ENCODE peak calls at places on chromosome 18, in seven cellular contexts. One of them, this sample, is unnamed.

GRCh38 chr18:42231796-42232195 is 276.8 kb downstream of the PIK3C3 start:
- DNase-seq in IMR-90: no peak
- DNase-seq in posterior vena cava: no peak
- DNase-seq in neural progenitor cell: no peak
- DNase-seq in mucosa of gallbladder: no peak
- DNase-seq in activated T-helper 1 cell treated with anti-CD3 and anti-CD28 coated beads, Interleukin-12 subunit alpha, Interleukin-12 subunit beta, Interleukin-2, Interleukin-4 antibody, amounts not matched to agents 30 ng/mL and 10 ng/mL and 1 ng/mL, durations not matched to agents 14 hours and 24 hours and 36 hours: no peak
- DNase-seq in CD4-positive, CD25-positive, alpha-beta regulatory T cell: no peak
- DNase-seq in this sample: no peak

GRCh38 chr18:45014047-45014501 is 333.4 kb downstream of the SETBP1 start:
- DNase-seq in mucosa of gallbladder: peak
- DNase-seq in posterior vena cava: no peak
- DNase-seq in activated T-helper 1 cell treated with anti-CD3 and anti-CD28 coated beads, Interleukin-12 subunit alpha, Interleukin-12 subunit beta, Interleukin-2, Interleukin-4 antibody, amounts not matched to agents 30 ng/mL and 10 ng/mL and 1 ng/mL, durations not matched to agents 14 hours and 24 hours and 36 hours: no peak
- DNase-seq in CD4-positive, CD25-positive, alpha-beta regulatory T cell: no peak
- DNase-seq in neural progenitor cell: peak
- DNase-seq in IMR-90: peak
- DNase-seq in this sample: peak

GRCh38 chr18:22363867-22364463 is 53.8 kb downstream of the CTAGE1 start:
- DNase-seq in mucosa of gallbladder: no peak
- DNase-seq in CD4-positive, CD25-positive, alpha-beta regulatory T cell: no peak
- DNase-seq in posterior vena cava: no peak
- DNase-seq in neural progenitor cell: no peak
- DNase-seq in activated T-helper 1 cell treated with anti-CD3 and anti-CD28 coated beads, Interleukin-12 subunit alpha, Interleukin-12 subunit beta, Interleukin-2, Interleukin-4 antibody, amounts not matched to agents 30 ng/mL and 10 ng/mL and 1 ng/mL, durations not matched to agents 14 hours and 24 hours and 36 hours: no peak
- DNase-seq in IMR-90: peak
- DNase-seq in this sample: peak

GRCh38 chr18:78627546-78628315 is 351.9 kb upstream of the SALL3 start:
- DNase-seq in CD4-positive, CD25-positive, alpha-beta regulatory T cell: no peak
- DNase-seq in IMR-90: no peak
- DNase-seq in neural progenitor cell: no peak
- DNase-seq in posterior vena cava: peak
- DNase-seq in activated T-helper 1 cell treated with anti-CD3 and anti-CD28 coated beads, Interleukin-12 subunit alpha, Interleukin-12 subunit beta, Interleukin-2, Interleukin-4 antibody, amounts not matched to agents 30 ng/mL and 10 ng/mL and 1 ng/mL, durations not matched to agents 14 hours and 24 hours and 36 hours: no peak
- DNase-seq in mucosa of gallbladder: no peak
- DNase-seq in this sample: no peak

GRCh38 chr18:3511980-3512379 is 62.0 kb downstream of the TGIF1 start:
- DNase-seq in neural progenitor cell: no peak
- DNase-seq in activated T-helper 1 cell treated with anti-CD3 and anti-CD28 coated beads, Interleukin-12 subunit alpha, Interleukin-12 subunit beta, Interleukin-2, Interleukin-4 antibody, amounts not matched to agents 30 ng/mL and 10 ng/mL and 1 ng/mL, durations not matched to agents 14 hours and 24 hours and 36 hours: no peak
- DNase-seq in mucosa of gallbladder: no peak
- DNase-seq in CD4-positive, CD25-positive, alpha-beta regulatory T cell: peak
- DNase-seq in posterior vena cava: no peak
- DNase-seq in IMR-90: peak
- DNase-seq in this sample: no peak

GRCh38 chr18:56139792-56140254 is 498.6 kb downstream of the TXNL1 start:
- DNase-seq in IMR-90: peak
- DNase-seq in CD4-positive, CD25-positive, alpha-beta regulatory T cell: no peak
- DNase-seq in mucosa of gallbladder: peak
- DNase-seq in neural progenitor cell: no peak
- DNase-seq in activated T-helper 1 cell treated with anti-CD3 and anti-CD28 coated beads, Interleukin-12 subunit alpha, Interleukin-12 subunit beta, Interleukin-2, Interleukin-4 antibody, amounts not matched to agents 30 ng/mL and 10 ng/mL and 1 ng/mL, durations not matched to agents 14 hours and 24 hours and 36 hours: no peak
- DNase-seq in posterior vena cava: no peak
- DNase-seq in this sample: no peak

GRCh38 chr18:80253871-80254492 is 6.7 kb upstream of the PARD6G start:
- DNase-seq in posterior vena cava: no peak
- DNase-seq in neural progenitor cell: no peak
- DNase-seq in mucosa of gallbladder: no peak
- DNase-seq in activated T-helper 1 cell treated with anti-CD3 and anti-CD28 coated beads, Interleukin-12 subunit alpha, Interleukin-12 subunit beta, Interleukin-2, Interleukin-4 antibody, amounts not matched to agents 30 ng/mL and 10 ng/mL and 1 ng/mL, durations not matched to agents 14 hours and 24 hours and 36 hours: no peak
- DNase-seq in IMR-90: no peak
- DNase-seq in CD4-positive, CD25-positive, alpha-beta regulatory T cell: no peak
- DNase-seq in this sample: no peak

GRCh38 chr18:63440897-63441296 is 18.6 kb upstream of the VPS4B start:
- DNase-seq in posterior vena cava: no peak
- DNase-seq in IMR-90: no peak
- DNase-seq in neural progenitor cell: no peak
- DNase-seq in CD4-positive, CD25-positive, alpha-beta regulatory T cell: no peak
- DNase-seq in mucosa of gallbladder: no peak
- DNase-seq in activated T-helper 1 cell treated with anti-CD3 and anti-CD28 coated beads, Interleukin-12 subunit alpha, Interleukin-12 subunit beta, Interleukin-2, Interleukin-4 antibody, amounts not matched to agents 30 ng/mL and 10 ng/mL and 1 ng/mL, durations not matched to agents 14 hours and 24 hours and 36 hours: no peak
- DNase-seq in this sample: no peak

GRCh38 chr18:8989855-8990254 is 112.6 kb upstream of the NDUFV2 start:
- DNase-seq in IMR-90: no peak
- DNase-seq in neural progenitor cell: no peak
- DNase-seq in mucosa of gallbladder: no peak
- DNase-seq in activated T-helper 1 cell treated with anti-CD3 and anti-CD28 coated beads, Interleukin-12 subunit alpha, Interleukin-12 subunit beta, Interleukin-2, Interleukin-4 antibody, amounts not matched to agents 30 ng/mL and 10 ng/mL and 1 ng/mL, durations not matched to agents 14 hours and 24 hours and 36 hours: no peak
- DNase-seq in CD4-positive, CD25-positive, alpha-beta regulatory T cell: no peak
- DNase-seq in posterior vena cava: no peak
- DNase-seq in this sample: no peak

GRCh38 chr18:80197490-80197889 is 49.8 kb downstream of the PARD6G start:
- DNase-seq in neural progenitor cell: no peak
- DNase-seq in activated T-helper 1 cell treated with anti-CD3 and anti-CD28 coated beads, Interleukin-12 subunit alpha, Interleukin-12 subunit beta, Interleukin-2, Interleukin-4 antibody, amounts not matched to agents 30 ng/mL and 10 ng/mL and 1 ng/mL, durations not matched to agents 14 hours and 24 hours and 36 hours: no peak
- DNase-seq in IMR-90: peak
- DNase-seq in CD4-positive, CD25-positive, alpha-beta regulatory T cell: no peak
- DNase-seq in posterior vena cava: no peak
- DNase-seq in mucosa of gallbladder: no peak
- DNase-seq in this sample: peak

GRCh38 chr18:3525870-3526420 is 76.0 kb downstream of the TGIF1 start:
- DNase-seq in posterior vena cava: no peak
- DNase-seq in CD4-positive, CD25-positive, alpha-beta regulatory T cell: peak
- DNase-seq in IMR-90: no peak
- DNase-seq in activated T-helper 1 cell treated with anti-CD3 and anti-CD28 coated beads, Interleukin-12 subunit alpha, Interleukin-12 subunit beta, Interleukin-2, Interleukin-4 antibody, amounts not matched to agents 30 ng/mL and 10 ng/mL and 1 ng/mL, durations not matched to agents 14 hours and 24 hours and 36 hours: peak
- DNase-seq in mucosa of gallbladder: no peak
- DNase-seq in neural progenitor cell: no peak
- DNase-seq in this sample: peak

GRCh38 chr18:3281456-3282400 is 19.8 kb downstream of the MYL12B start:
- DNase-seq in CD4-positive, CD25-positive, alpha-beta regulatory T cell: peak
- DNase-seq in IMR-90: peak
- DNase-seq in neural progenitor cell: peak
- DNase-seq in mucosa of gallbladder: no peak
- DNase-seq in posterior vena cava: no peak
- DNase-seq in activated T-helper 1 cell treated with anti-CD3 and anti-CD28 coated beads, Interleukin-12 subunit alpha, Interleukin-12 subunit beta, Interleukin-2, Interleukin-4 antibody, amounts not matched to agents 30 ng/mL and 10 ng/mL and 1 ng/mL, durations not matched to agents 14 hours and 24 hours and 36 hours: no peak
- DNase-seq in this sample: peak